ENCODE peak calls at places on chromosomes 13 and 19, in eight cellular contexts. One of them, this sample, is unnamed.

GRCh38 chr13:63124863-63125262 is 1709.2 kb upstream of the PCDH20 start:
- DNase-seq in body of pancreas: no peak
- DNase-seq in upper lobe of right lung: no peak
- DNase-seq in right atrium auricular region: no peak
- DNase-seq in RWPE1: no peak
- DNase-seq in tibial artery: no peak
- DNase-seq in IMR-90: peak; percentile 60
- DNase-seq in neural progenitor cell: no peak
- DNase-seq in this sample: no peak

GRCh38 chr19:40907968-40908735 is 26.1 kb upstream of the CYP2A7 start:
- DNase-seq in body of pancreas: peak; percentile 79
- DNase-seq in upper lobe of right lung: peak; percentile 78
- DNase-seq in right atrium auricular region: no peak
- DNase-seq in RWPE1: no peak
- DNase-seq in tibial artery: no peak
- DNase-seq in IMR-90: no peak
- DNase-seq in neural progenitor cell: peak; percentile 24
- DNase-seq in this sample: peak; percentile 53

GRCh38 chr13:80338781-80339577 is 1.9 kb downstream of the SPRY2 start:
- DNase-seq in body of pancreas: peak; percentile 78
- DNase-seq in upper lobe of right lung: peak; percentile 91
- DNase-seq in right atrium auricular region: peak; percentile 83
- DNase-seq in RWPE1: peak; percentile 48
- DNase-seq in tibial artery: peak; percentile 91
- DNase-seq in IMR-90: peak; percentile 88
- DNase-seq in neural progenitor cell: peak; percentile 90
- DNase-seq in this sample: no peak

GRCh38 chr13:110109910-110110309 is 197.0 kb downstream of the COL4A1 start:
- DNase-seq in body of pancreas: peak; percentile 26
- DNase-seq in upper lobe of right lung: no peak
- DNase-seq in right atrium auricular region: peak; percentile 85
- DNase-seq in RWPE1: peak; percentile 65
- DNase-seq in tibial artery: peak; percentile 92
- DNase-seq in IMR-90: peak; percentile 95
- DNase-seq in neural progenitor cell: peak; percentile 52
- DNase-seq in this sample: no peak

GRCh38 chr19:11693505-11694499 is 44.9 kb downstream of the ZNF823 start:
- DNase-seq in body of pancreas: peak; percentile 47
- DNase-seq in upper lobe of right lung: no peak
- DNase-seq in right atrium auricular region: no peak
- DNase-seq in RWPE1: peak; percentile 57
- DNase-seq in tibial artery: no peak
- DNase-seq in IMR-90: peak; percentile 75
- DNase-seq in neural progenitor cell: peak; percentile 52
- DNase-seq in this sample: no peak

GRCh38 chr19:21603431-21604153 is 98.2 kb downstream of the ZNF429 start:
- DNase-seq in body of pancreas: no peak
- DNase-seq in upper lobe of right lung: no peak
- DNase-seq in right atrium auricular region: no peak
- DNase-seq in RWPE1: no peak
- DNase-seq in tibial artery: no peak
- DNase-seq in IMR-90: no peak
- DNase-seq in neural progenitor cell: no peak
- DNase-seq in this sample: no peak

GRCh38 chr13:27622102-27622820 is 569 bp downstream of the POLR1D start:
- DNase-seq in body of pancreas: peak; percentile 34
- DNase-seq in upper lobe of right lung: no peak
- DNase-seq in right atrium auricular region: no peak
- DNase-seq in RWPE1: no peak
- DNase-seq in tibial artery: no peak
- DNase-seq in IMR-90: peak; percentile 13
- DNase-seq in neural progenitor cell: no peak
- DNase-seq in this sample: no peak

GRCh38 chr13:29953542-29953941 is 103.1 kb upstream of the UBL3 start:
- DNase-seq in body of pancreas: no peak
- DNase-seq in upper lobe of right lung: no peak
- DNase-seq in right atrium auricular region: no peak
- DNase-seq in RWPE1: no peak
- DNase-seq in tibial artery: no peak
- DNase-seq in IMR-90: no peak
- DNase-seq in neural progenitor cell: no peak
- DNase-seq in this sample: no peak

GRCh38 chr13:111658150-111659100 is 338.0 kb downstream of the TEX29 start:
- DNase-seq in body of pancreas: no peak
- DNase-seq in upper lobe of right lung: no peak
- DNase-seq in right atrium auricular region: peak; percentile 57
- DNase-seq in RWPE1: no peak
- DNase-seq in tibial artery: no peak
- DNase-seq in IMR-90: no peak
- DNase-seq in neural progenitor cell: peak; percentile 93
- DNase-seq in this sample: no peak

GRCh38 chr13:35767256-35767981 is 290.9 kb upstream of the MAB21L1 start:
- DNase-seq in body of pancreas: no peak
- DNase-seq in upper lobe of right lung: no peak
- DNase-seq in right atrium auricular region: no peak
- DNase-seq in RWPE1: no peak
- DNase-seq in tibial artery: no peak
- DNase-seq in IMR-90: no peak
- DNase-seq in neural progenitor cell: no peak
- DNase-seq in this sample: no peak

GRCh38 chr19:6481541-6482342 is at the start of gene DENND1C:
- DNase-seq in body of pancreas: peak; percentile 43
- DNase-seq in upper lobe of right lung: no peak
- DNase-seq in right atrium auricular region: no peak
- DNase-seq in RWPE1: no peak
- DNase-seq in tibial artery: no peak
- DNase-seq in IMR-90: no peak
- DNase-seq in neural progenitor cell: peak; percentile 70
- DNase-seq in this sample: peak; percentile 60

GRCh38 chr19:28498404-28498976 is 714.5 kb downstream of the UQCRFS1 start:
- DNase-seq in body of pancreas: no peak
- DNase-seq in upper lobe of right lung: no peak
- DNase-seq in right atrium auricular region: no peak
- DNase-seq in RWPE1: no peak
- DNase-seq in tibial artery: no peak
- DNase-seq in IMR-90: no peak
- DNase-seq in neural progenitor cell: no peak
- DNase-seq in this sample: no peak

GRCh38 chr13:41007359-41008118 is 11.6 kb downstream of the ELF1 start:
- DNase-seq in body of pancreas: no peak
- DNase-seq in upper lobe of right lung: no peak
- DNase-seq in right atrium auricular region: no peak
- DNase-seq in RWPE1: no peak
- DNase-seq in tibial artery: no peak
- DNase-seq in IMR-90: peak; percentile 30
- DNase-seq in neural progenitor cell: peak; percentile 34
- DNase-seq in this sample: no peak

GRCh38 chr19:48819366-48819816 is 8.6 kb upstream of the BCAT2 start:
- DNase-seq in body of pancreas: peak; percentile 99
- DNase-seq in upper lobe of right lung: peak; percentile 93
- DNase-seq in right atrium auricular region: peak; percentile 98
- DNase-seq in RWPE1: peak; percentile 74
- DNase-seq in tibial artery: peak; percentile 97
- DNase-seq in IMR-90: peak; percentile 79
- DNase-seq in neural progenitor cell: no peak
- DNase-seq in this sample: no peak

GRCh38 chr19:1139126-1139525 is 34.9 kb downstream of the SBNO2 start:
- DNase-seq in body of pancreas: no peak
- DNase-seq in upper lobe of right lung: no peak
- DNase-seq in right atrium auricular region: no peak
- DNase-seq in RWPE1: no peak
- DNase-seq in tibial artery: no peak
- DNase-seq in IMR-90: no peak
- DNase-seq in neural progenitor cell: no peak
- DNase-seq in this sample: no peak

GRCh38 chr19:56217039-56217949 is 15.2 kb downstream of the ZSCAN5C start:
- DNase-seq in body of pancreas: peak; percentile 13
- DNase-seq in upper lobe of right lung: no peak
- DNase-seq in right atrium auricular region: no peak
- DNase-seq in RWPE1: peak; percentile 50
- DNase-seq in tibial artery: no peak
- DNase-seq in IMR-90: peak; percentile 4
- DNase-seq in neural progenitor cell: peak; percentile 38
- DNase-seq in this sample: no peak

GRCh38 chr19:2734589-2735288 is 5.1 kb downstream of the SLC39A3 start:
- DNase-seq in body of pancreas: no peak
- DNase-seq in upper lobe of right lung: no peak
- DNase-seq in right atrium auricular region: no peak
- DNase-seq in RWPE1: no peak
- DNase-seq in tibial artery: no peak
- DNase-seq in IMR-90: no peak
- DNase-seq in neural progenitor cell: no peak
- DNase-seq in this sample: no peak

GRCh38 chr19:2732883-2733282 is 6.9 kb downstream of the SLC39A3 start:
- DNase-seq in body of pancreas: no peak
- DNase-seq in upper lobe of right lung: no peak
- DNase-seq in right atrium auricular region: no peak
- DNase-seq in RWPE1: no peak
- DNase-seq in tibial artery: no peak
- DNase-seq in IMR-90: no peak
- DNase-seq in neural progenitor cell: no peak
- DNase-seq in this sample: no peak

GRCh38 chr19:2735374-2735773 is 4.4 kb downstream of the SLC39A3 start:
- DNase-seq in body of pancreas: no peak
- DNase-seq in upper lobe of right lung: no peak
- DNase-seq in right atrium auricular region: no peak
- DNase-seq in RWPE1: no peak
- DNase-seq in tibial artery: no peak
- DNase-seq in IMR-90: no peak
- DNase-seq in neural progenitor cell: no peak
- DNase-seq in this sample: no peak

GRCh38 chr19:2732157-2732725 is 7.6 kb downstream of the SLC39A3 start:
- DNase-seq in body of pancreas: no peak
- DNase-seq in upper lobe of right lung: no peak
- DNase-seq in right atrium auricular region: no peak
- DNase-seq in RWPE1: no peak
- DNase-seq in tibial artery: no peak
- DNase-seq in IMR-90: no peak
- DNase-seq in neural progenitor cell: no peak
- DNase-seq in this sample: no peak

DNA sequence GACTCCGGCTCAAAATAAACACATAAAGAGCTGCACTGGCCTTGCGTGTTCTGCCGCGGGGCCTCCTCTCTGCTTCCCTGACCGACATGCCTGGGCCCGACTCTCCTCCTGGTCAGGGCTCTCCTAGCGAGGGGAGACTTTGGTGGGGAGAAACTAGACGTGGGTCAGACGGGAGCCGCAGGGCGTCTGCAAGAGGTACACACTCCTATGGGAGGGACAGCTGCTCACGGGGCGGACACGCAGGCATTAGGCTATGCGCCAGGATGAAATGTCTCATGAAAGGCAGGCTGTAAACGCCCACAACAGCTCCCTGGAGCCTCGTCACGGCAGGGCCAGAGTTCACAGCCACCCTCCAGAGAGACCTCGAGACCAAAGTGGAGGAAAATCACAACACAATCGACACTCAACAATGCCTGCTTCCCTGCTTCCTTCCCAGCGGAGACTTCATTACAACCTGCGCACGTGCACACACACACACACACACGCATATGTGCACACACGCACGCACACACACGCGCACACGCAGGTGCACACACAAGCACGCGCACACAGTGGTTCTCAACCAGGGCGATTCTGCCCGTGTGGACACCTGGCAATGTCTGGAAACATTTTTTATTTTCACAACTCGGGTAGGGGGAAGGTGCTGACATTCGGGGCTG is 5.8 kb downstream of the SLC39A3 start:
- DNase-seq in body of pancreas: no peak
- DNase-seq in upper lobe of right lung: no peak
- DNase-seq in right atrium auricular region: no peak
- DNase-seq in RWPE1: peak; percentile 42
- DNase-seq in tibial artery: no peak
- DNase-seq in IMR-90: no peak
- DNase-seq in neural progenitor cell: no peak
- DNase-seq in this sample: no peak
- H3K27ac ChIP-seq in body of pancreas: no peak overlapping the region
- H3K27ac ChIP-seq in upper lobe of right lung: no peak overlapping the region
- H3K27ac ChIP-seq in right atrium auricular region: no peak overlapping the region
- H3K27ac ChIP-seq in RWPE1: peak overlapping the region; percentile 63
- H3K27ac ChIP-seq in tibial artery: no peak overlapping the region
- H3K27ac ChIP-seq in IMR-90: no peak overlapping the region
- H3K27ac ChIP-seq in neural progenitor cell: no peak overlapping the region
- H3K27ac ChIP-seq in this sample: no peak overlapping the region

DNA sequence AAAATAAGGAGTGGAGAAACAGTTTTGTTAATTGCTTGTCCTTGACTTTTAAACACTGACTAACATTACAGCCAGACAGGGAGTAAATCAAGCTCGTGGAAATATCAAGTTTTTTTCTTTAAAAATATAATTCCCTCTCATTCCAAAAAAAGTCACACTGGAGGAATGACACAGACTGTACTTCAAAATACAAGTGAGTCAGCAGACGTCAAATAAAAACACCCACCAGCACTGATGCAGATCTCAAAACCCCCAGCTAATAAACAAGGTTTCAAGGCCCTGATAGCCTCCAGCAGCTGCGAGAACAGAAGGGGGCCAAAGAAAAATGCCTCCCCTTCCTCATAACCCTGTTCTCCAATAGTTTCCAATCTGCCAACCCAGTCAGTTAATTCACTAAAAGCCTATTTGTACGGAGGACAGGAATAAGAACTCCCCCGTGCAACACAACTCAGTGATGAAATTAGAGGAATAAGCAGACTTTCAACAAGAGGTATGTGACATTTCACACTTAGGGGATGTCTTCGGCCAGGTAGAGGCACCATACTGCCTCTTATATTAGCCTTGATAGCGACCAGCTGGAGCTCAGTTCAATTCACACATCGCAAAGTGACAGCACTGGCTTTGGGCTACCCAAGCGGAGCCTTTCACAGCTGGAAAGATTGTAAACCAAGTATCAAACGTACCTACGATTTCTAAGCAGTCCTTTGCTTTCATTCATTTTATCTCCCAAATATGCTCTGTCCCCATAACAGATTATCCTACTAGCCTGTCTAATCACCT is 561.0 kb upstream of the KLF12 start:
- DNase-seq in body of pancreas: no peak
- DNase-seq in upper lobe of right lung: no peak
- DNase-seq in right atrium auricular region: no peak
- DNase-seq in RWPE1: no peak
- DNase-seq in tibial artery: no peak
- DNase-seq in IMR-90: no peak
- DNase-seq in neural progenitor cell: no peak
- DNase-seq in this sample: no peak
- H3K27ac ChIP-seq in body of pancreas: no peak overlapping the region
- H3K27ac ChIP-seq in upper lobe of right lung: no peak overlapping the region
- H3K27ac ChIP-seq in right atrium auricular region: no peak overlapping the region
- H3K27ac ChIP-seq in RWPE1: no peak overlapping the region
- H3K27ac ChIP-seq in tibial artery: no peak overlapping the region
- H3K27ac ChIP-seq in IMR-90: no peak overlapping the region
- H3K27ac ChIP-seq in neural progenitor cell: no peak overlapping the region
- H3K27ac ChIP-seq in this sample: no peak overlapping the region

GRCh38 chr19:35642798-35643254 is 1.3 kb downstream of the ETV2 start:
- DNase-seq in body of pancreas: no peak
- DNase-seq in upper lobe of right lung: no peak
- DNase-seq in right atrium auricular region: no peak
- DNase-seq in RWPE1: no peak
- DNase-seq in tibial artery: no peak
- DNase-seq in IMR-90: no peak
- DNase-seq in neural progenitor cell: peak; percentile 15
- DNase-seq in this sample: no peak
- H3K27ac ChIP-seq in body of pancreas: peak overlapping the region; percentile 89
- H3K27ac ChIP-seq in upper lobe of right lung: peak overlapping the region; percentile 73
- H3K27ac ChIP-seq in right atrium auricular region: peak overlapping the region; percentile 84
- H3K27ac ChIP-seq in RWPE1: peak overlapping the region; percentile 95
- H3K27ac ChIP-seq in tibial artery: peak overlapping the region; percentile 72
- H3K27ac ChIP-seq in IMR-90: no peak overlapping the region
- H3K27ac ChIP-seq in neural progenitor cell: no peak overlapping the region
- H3K27ac ChIP-seq in this sample: peak overlapping the region; percentile 77

GRCh38 chr19:17348700-17349099 is 11.3 kb downstream of the GTPBP3 start:
- DNase-seq in body of pancreas: peak; percentile 29
- DNase-seq in upper lobe of right lung: no peak
- DNase-seq in right atrium auricular region: peak; percentile 74
- DNase-seq in RWPE1: no peak
- DNase-seq in tibial artery: peak; percentile 82
- DNase-seq in IMR-90: peak; percentile 53
- DNase-seq in neural progenitor cell: peak; percentile 65
- DNase-seq in this sample: no peak
- H3K27ac ChIP-seq in body of pancreas: no peak overlapping the region
- H3K27ac ChIP-seq in upper lobe of right lung: peak overlapping the region; percentile 7
- H3K27ac ChIP-seq in right atrium auricular region: peak overlapping the region; percentile 61
- H3K27ac ChIP-seq in RWPE1: peak overlapping the region; percentile 49
- H3K27ac ChIP-seq in tibial artery: peak overlapping the region; percentile 39
- H3K27ac ChIP-seq in IMR-90: no peak overlapping the region
- H3K27ac ChIP-seq in neural progenitor cell: no peak overlapping the region
- H3K27ac ChIP-seq in this sample: no peak overlapping the region

This sample was measured in CD8-positive, alpha-beta memory T cell.